ENCODE peak calls at places on chromosomes 12 and 14, in eight cellular contexts. One of them, this sample, is unnamed.

GRCh38 chr14:24859559-24859958 is 190.4 kb downstream of the STXBP6 start:
- DNase-seq in epithelial cell of esophagus: no peak
- DNase-seq in lower lobe of right lung: no peak
- DNase-seq in NCI-H2171 treated with DMSO at 0.1 percent for 48 hours: no peak
- DNase-seq in H54: no peak
- DNase-seq in T47D: no peak
- DNase-seq in ACHN: no peak
- DNase-seq in activated T-cell treated with anti-CD3 and anti-CD28 coated beads for 1 hour: no peak
- DNase-seq in this sample: no peak

GRCh38 chr14:91387996-91388395 is 29.6 kb downstream of the CCDC88C start:
- DNase-seq in T47D: no peak
- DNase-seq in lower lobe of right lung: peak; percentile 42
- DNase-seq in H54: no peak
- DNase-seq in epithelial cell of esophagus: no peak
- DNase-seq in NCI-H2171 treated with DMSO at 0.1 percent for 48 hours: no peak
- DNase-seq in ACHN: no peak
- DNase-seq in activated T-cell treated with anti-CD3 and anti-CD28 coated beads for 1 hour: no peak
- DNase-seq in this sample: no peak

GRCh38 chr12:26629864-26630263 is 203.1 kb downstream of the ITPR2 start:
- DNase-seq in activated T-cell treated with anti-CD3 and anti-CD28 coated beads for 1 hour: no peak
- DNase-seq in NCI-H2171 treated with DMSO at 0.1 percent for 48 hours: no peak
- DNase-seq in lower lobe of right lung: no peak
- DNase-seq in epithelial cell of esophagus: no peak
- DNase-seq in T47D: no peak
- DNase-seq in H54: no peak
- DNase-seq in ACHN: peak; percentile 70
- DNase-seq in this sample: no peak

GRCh38 chr12:125203145-125203765 is 138.0 kb downstream of the AACS start:
- DNase-seq in lower lobe of right lung: no peak
- DNase-seq in T47D: peak; percentile 51
- DNase-seq in epithelial cell of esophagus: peak; percentile 11
- DNase-seq in activated T-cell treated with anti-CD3 and anti-CD28 coated beads for 1 hour: no peak
- DNase-seq in H54: no peak
- DNase-seq in NCI-H2171 treated with DMSO at 0.1 percent for 48 hours: peak; percentile 50
- DNase-seq in ACHN: peak; percentile 39
- DNase-seq in this sample: no peak

GRCh38 chr12:128818065-128819022 is 5.4 kb downstream of the SLC15A4 start:
- DNase-seq in H54: peak; percentile 67
- DNase-seq in T47D: no peak
- DNase-seq in activated T-cell treated with anti-CD3 and anti-CD28 coated beads for 1 hour: no peak
- DNase-seq in epithelial cell of esophagus: peak; percentile 58
- DNase-seq in NCI-H2171 treated with DMSO at 0.1 percent for 48 hours: no peak
- DNase-seq in lower lobe of right lung: no peak
- DNase-seq in ACHN: peak; percentile 76
- DNase-seq in this sample: no peak

GRCh38 chr14:63717704-63718103 is 10.2 kb downstream of the SGPP1 start:
- DNase-seq in activated T-cell treated with anti-CD3 and anti-CD28 coated beads for 1 hour: no peak
- DNase-seq in ACHN: peak; percentile 55
- DNase-seq in H54: no peak
- DNase-seq in lower lobe of right lung: no peak
- DNase-seq in T47D: no peak
- DNase-seq in epithelial cell of esophagus: peak; percentile 17
- DNase-seq in NCI-H2171 treated with DMSO at 0.1 percent for 48 hours: peak; percentile 66
- DNase-seq in this sample: no peak

GRCh38 chr14:77022219-77022852 is 6.2 kb downstream of the IRF2BPL start:
- DNase-seq in NCI-H2171 treated with DMSO at 0.1 percent for 48 hours: peak; percentile 75
- DNase-seq in activated T-cell treated with anti-CD3 and anti-CD28 coated beads for 1 hour: no peak
- DNase-seq in T47D: no peak
- DNase-seq in ACHN: no peak
- DNase-seq in epithelial cell of esophagus: no peak
- DNase-seq in lower lobe of right lung: no peak
- DNase-seq in H54: no peak
- DNase-seq in this sample: no peak

GRCh38 chr12:93177208-93178153 is 200.2 kb upstream of the NUDT4 start:
- DNase-seq in lower lobe of right lung: no peak
- DNase-seq in epithelial cell of esophagus: no peak
- DNase-seq in T47D: no peak
- DNase-seq in ACHN: no peak
- DNase-seq in activated T-cell treated with anti-CD3 and anti-CD28 coated beads for 1 hour: no peak
- DNase-seq in H54: no peak
- DNase-seq in NCI-H2171 treated with DMSO at 0.1 percent for 48 hours: no peak
- DNase-seq in this sample: no peak

GRCh38 chr12:26691234-26691970 is 141.6 kb downstream of the ITPR2 start:
- DNase-seq in activated T-cell treated with anti-CD3 and anti-CD28 coated beads for 1 hour: no peak
- DNase-seq in epithelial cell of esophagus: peak; percentile 97
- DNase-seq in NCI-H2171 treated with DMSO at 0.1 percent for 48 hours: peak; percentile 23
- DNase-seq in lower lobe of right lung: no peak
- DNase-seq in T47D: no peak
- DNase-seq in H54: peak; percentile 45
- DNase-seq in ACHN: peak; percentile 98
- DNase-seq in this sample: peak; percentile 12

GRCh38 chr12:103799504-103800251 is 41.4 kb downstream of the NT5DC3 start:
- DNase-seq in NCI-H2171 treated with DMSO at 0.1 percent for 48 hours: peak; percentile 87
- DNase-seq in ACHN: no peak
- DNase-seq in T47D: no peak
- DNase-seq in lower lobe of right lung: no peak
- DNase-seq in activated T-cell treated with anti-CD3 and anti-CD28 coated beads for 1 hour: no peak
- DNase-seq in H54: peak; percentile 45
- DNase-seq in epithelial cell of esophagus: peak; percentile 95
- DNase-seq in this sample: no peak

GRCh38 chr12:109921982-109922381 is 21.9 kb downstream of the TCHP start:
- DNase-seq in H54: no peak
- DNase-seq in lower lobe of right lung: no peak
- DNase-seq in NCI-H2171 treated with DMSO at 0.1 percent for 48 hours: no peak
- DNase-seq in activated T-cell treated with anti-CD3 and anti-CD28 coated beads for 1 hour: no peak
- DNase-seq in T47D: no peak
- DNase-seq in ACHN: no peak
- DNase-seq in epithelial cell of esophagus: no peak
- DNase-seq in this sample: no peak

GRCh38 chr12:113781415-113782198 is 184.5 kb downstream of the RBM19 start:
- DNase-seq in lower lobe of right lung: no peak
- DNase-seq in NCI-H2171 treated with DMSO at 0.1 percent for 48 hours: peak; percentile 56
- DNase-seq in T47D: no peak
- DNase-seq in activated T-cell treated with anti-CD3 and anti-CD28 coated beads for 1 hour: no peak
- DNase-seq in epithelial cell of esophagus: no peak
- DNase-seq in ACHN: no peak
- DNase-seq in H54: no peak
- DNase-seq in this sample: no peak

GRCh38 chr14:105629886-105630215 is 103.5 kb downstream of the TMEM121 start:
- DNase-seq in activated T-cell treated with anti-CD3 and anti-CD28 coated beads for 1 hour: no peak
- DNase-seq in H54: no peak
- DNase-seq in ACHN: no peak
- DNase-seq in epithelial cell of esophagus: no peak
- DNase-seq in T47D: no peak
- DNase-seq in lower lobe of right lung: no peak
- DNase-seq in NCI-H2171 treated with DMSO at 0.1 percent for 48 hours: no peak
- DNase-seq in this sample: no peak

GRCh38 chr14:104138098-104138890 is at the start of gene KIF26A:
- DNase-seq in NCI-H2171 treated with DMSO at 0.1 percent for 48 hours: peak; percentile 82
- DNase-seq in activated T-cell treated with anti-CD3 and anti-CD28 coated beads for 1 hour: no peak
- DNase-seq in H54: peak; percentile 61
- DNase-seq in T47D: no peak
- DNase-seq in epithelial cell of esophagus: peak; percentile 6
- DNase-seq in lower lobe of right lung: peak; percentile 44
- DNase-seq in ACHN: peak; percentile 17
- DNase-seq in this sample: peak; percentile 66

GRCh38 chr12:43501705-43502104 is 50.3 kb downstream of the ADAMTS20 start:
- DNase-seq in activated T-cell treated with anti-CD3 and anti-CD28 coated beads for 1 hour: no peak
- DNase-seq in epithelial cell of esophagus: peak; percentile 43
- DNase-seq in lower lobe of right lung: no peak
- DNase-seq in NCI-H2171 treated with DMSO at 0.1 percent for 48 hours: peak; percentile 44
- DNase-seq in H54: no peak
- DNase-seq in T47D: peak; percentile 66
- DNase-seq in ACHN: peak; percentile 44
- DNase-seq in this sample: no peak

GRCh38 chr12:59823535-59823934 is 227.7 kb downstream of the SLC16A7 start:
- DNase-seq in T47D: no peak
- DNase-seq in lower lobe of right lung: no peak
- DNase-seq in epithelial cell of esophagus: no peak
- DNase-seq in H54: no peak
- DNase-seq in NCI-H2171 treated with DMSO at 0.1 percent for 48 hours: peak; percentile 60
- DNase-seq in activated T-cell treated with anti-CD3 and anti-CD28 coated beads for 1 hour: no peak
- DNase-seq in ACHN: no peak
- DNase-seq in this sample: no peak

GRCh38 chr12:15706010-15706676 is 83.0 kb downstream of the EPS8 start:
- DNase-seq in epithelial cell of esophagus: peak; percentile 7
- DNase-seq in lower lobe of right lung: peak; percentile 39
- DNase-seq in H54: no peak
- DNase-seq in T47D: no peak
- DNase-seq in ACHN: no peak
- DNase-seq in activated T-cell treated with anti-CD3 and anti-CD28 coated beads for 1 hour: no peak
- DNase-seq in NCI-H2171 treated with DMSO at 0.1 percent for 48 hours: no peak
- DNase-seq in this sample: no peak

GRCh38 chr14:70902186-70902585 is 5.1 kb upstream of the PCNX1 start:
- DNase-seq in lower lobe of right lung: no peak
- DNase-seq in epithelial cell of esophagus: no peak
- DNase-seq in ACHN: no peak
- DNase-seq in H54: no peak
- DNase-seq in T47D: no peak
- DNase-seq in NCI-H2171 treated with DMSO at 0.1 percent for 48 hours: no peak
- DNase-seq in activated T-cell treated with anti-CD3 and anti-CD28 coated beads for 1 hour: no peak
- DNase-seq in this sample: no peak

GRCh38 chr14:55123101-55123500 is 6.0 kb upstream of the LGALS3 start:
- DNase-seq in epithelial cell of esophagus: peak; percentile 69
- DNase-seq in H54: peak; percentile 22
- DNase-seq in T47D: no peak
- DNase-seq in ACHN: peak; percentile 10
- DNase-seq in activated T-cell treated with anti-CD3 and anti-CD28 coated beads for 1 hour: no peak
- DNase-seq in NCI-H2171 treated with DMSO at 0.1 percent for 48 hours: no peak
- DNase-seq in lower lobe of right lung: no peak
- DNase-seq in this sample: no peak

GRCh38 chr14:63922696-63923421 is 70.1 kb downstream of the SYNE2 start:
- DNase-seq in NCI-H2171 treated with DMSO at 0.1 percent for 48 hours: no peak
- DNase-seq in epithelial cell of esophagus: peak; percentile 99
- DNase-seq in activated T-cell treated with anti-CD3 and anti-CD28 coated beads for 1 hour: no peak
- DNase-seq in ACHN: no peak
- DNase-seq in H54: no peak
- DNase-seq in T47D: peak; percentile 30
- DNase-seq in lower lobe of right lung: peak; percentile 49
- DNase-seq in this sample: no peak

GRCh38 chr14:50714452-50715073 is 46.5 kb upstream of the SAV1 start:
- DNase-seq in NCI-H2171 treated with DMSO at 0.1 percent for 48 hours: peak; percentile 19
- DNase-seq in H54: peak; percentile 13
- DNase-seq in T47D: peak; percentile 60
- DNase-seq in epithelial cell of esophagus: peak; percentile 62
- DNase-seq in ACHN: no peak
- DNase-seq in lower lobe of right lung: no peak
- DNase-seq in activated T-cell treated with anti-CD3 and anti-CD28 coated beads for 1 hour: no peak
- DNase-seq in this sample: no peak

GRCh38 chr12:75116611-75117010 is 93.0 kb downstream of the KCNC2 start:
- DNase-seq in lower lobe of right lung: no peak
- DNase-seq in NCI-H2171 treated with DMSO at 0.1 percent for 48 hours: peak; percentile 24
- DNase-seq in activated T-cell treated with anti-CD3 and anti-CD28 coated beads for 1 hour: no peak
- DNase-seq in T47D: no peak
- DNase-seq in epithelial cell of esophagus: no peak
- DNase-seq in ACHN: no peak
- DNase-seq in H54: no peak
- DNase-seq in this sample: peak; percentile 47

GRCh38 chr14:57227083-57227482 is 41.6 kb downstream of the EXOC5 start:
- DNase-seq in lower lobe of right lung: no peak
- DNase-seq in T47D: no peak
- DNase-seq in NCI-H2171 treated with DMSO at 0.1 percent for 48 hours: no peak
- DNase-seq in epithelial cell of esophagus: no peak
- DNase-seq in activated T-cell treated with anti-CD3 and anti-CD28 coated beads for 1 hour: no peak
- DNase-seq in H54: no peak
- DNase-seq in ACHN: no peak
- DNase-seq in this sample: no peak

GRCh38 chr12:110582286-110583136 is 607 bp downstream of the PPTC7 start:
- DNase-seq in H54: peak; percentile 30
- DNase-seq in epithelial cell of esophagus: peak; percentile 74
- DNase-seq in lower lobe of right lung: peak; percentile 85
- DNase-seq in ACHN: peak; percentile 65
- DNase-seq in activated T-cell treated with anti-CD3 and anti-CD28 coated beads for 1 hour: peak; percentile 73
- DNase-seq in T47D: no peak
- DNase-seq in NCI-H2171 treated with DMSO at 0.1 percent for 48 hours: peak; percentile 47
- DNase-seq in this sample: peak; percentile 66

GRCh38 chr12:127785936-127786335 is 481.0 kb upstream of the TMEM132C start:
- DNase-seq in lower lobe of right lung: no peak
- DNase-seq in activated T-cell treated with anti-CD3 and anti-CD28 coated beads for 1 hour: no peak
- DNase-seq in T47D: no peak
- DNase-seq in epithelial cell of esophagus: no peak
- DNase-seq in H54: no peak
- DNase-seq in ACHN: no peak
- DNase-seq in NCI-H2171 treated with DMSO at 0.1 percent for 48 hours: no peak
- DNase-seq in this sample: no peak

GRCh38 chr14:66944872-66945271 is 244.4 kb upstream of the GARIN2 start:
- DNase-seq in H54: no peak
- DNase-seq in ACHN: peak; percentile 40
- DNase-seq in T47D: no peak
- DNase-seq in lower lobe of right lung: no peak
- DNase-seq in NCI-H2171 treated with DMSO at 0.1 percent for 48 hours: no peak
- DNase-seq in epithelial cell of esophagus: peak; percentile 35
- DNase-seq in activated T-cell treated with anti-CD3 and anti-CD28 coated beads for 1 hour: no peak
- DNase-seq in this sample: peak; percentile 29

GRCh38 chr14:32047791-32048190 is 29.3 kb upstream of the ARHGAP5 start:
- DNase-seq in lower lobe of right lung: no peak
- DNase-seq in NCI-H2171 treated with DMSO at 0.1 percent for 48 hours: no peak
- DNase-seq in epithelial cell of esophagus: peak; percentile 16
- DNase-seq in activated T-cell treated with anti-CD3 and anti-CD28 coated beads for 1 hour: no peak
- DNase-seq in T47D: no peak
- DNase-seq in H54: no peak
- DNase-seq in ACHN: no peak
- DNase-seq in this sample: no peak

GRCh38 chr12:76368230-76368629 is 20.0 kb upstream of the BBS10 start:
- DNase-seq in activated T-cell treated with anti-CD3 and anti-CD28 coated beads for 1 hour: no peak
- DNase-seq in H54: no peak
- DNase-seq in lower lobe of right lung: no peak
- DNase-seq in epithelial cell of esophagus: no peak
- DNase-seq in ACHN: no peak
- DNase-seq in T47D: no peak
- DNase-seq in NCI-H2171 treated with DMSO at 0.1 percent for 48 hours: no peak
- DNase-seq in this sample: no peak

GRCh38 chr14:78863143-78863542 is 693.0 kb downstream of the NRXN3 start:
- DNase-seq in H54: no peak
- DNase-seq in ACHN: peak; percentile 51
- DNase-seq in NCI-H2171 treated with DMSO at 0.1 percent for 48 hours: no peak
- DNase-seq in activated T-cell treated with anti-CD3 and anti-CD28 coated beads for 1 hour: no peak
- DNase-seq in T47D: no peak
- DNase-seq in lower lobe of right lung: no peak
- DNase-seq in epithelial cell of esophagus: peak; percentile 60
- DNase-seq in this sample: no peak

GRCh38 chr14:21882226-21882625 is 208.6 kb upstream of the OR4E1 start:
- DNase-seq in lower lobe of right lung: no peak
- DNase-seq in T47D: no peak
- DNase-seq in NCI-H2171 treated with DMSO at 0.1 percent for 48 hours: no peak
- DNase-seq in epithelial cell of esophagus: peak; percentile 52
- DNase-seq in ACHN: no peak
- DNase-seq in H54: no peak
- DNase-seq in activated T-cell treated with anti-CD3 and anti-CD28 coated beads for 1 hour: no peak
- DNase-seq in this sample: no peak

GRCh38 chr12:54853933-54854538 is at the start of gene MUCL1:
- DNase-seq in activated T-cell treated with anti-CD3 and anti-CD28 coated beads for 1 hour: peak; percentile 54
- DNase-seq in ACHN: peak; percentile 77
- DNase-seq in epithelial cell of esophagus: peak; percentile 80
- DNase-seq in lower lobe of right lung: no peak
- DNase-seq in NCI-H2171 treated with DMSO at 0.1 percent for 48 hours: peak; percentile 54
- DNase-seq in T47D: peak; percentile 41
- DNase-seq in H54: peak; percentile 9
- DNase-seq in this sample: peak; percentile 63

GRCh38 chr12:112843272-112843671 is 51.7 kb downstream of the RPH3A start:
- DNase-seq in T47D: no peak
- DNase-seq in H54: no peak
- DNase-seq in lower lobe of right lung: no peak
- DNase-seq in epithelial cell of esophagus: peak; percentile 8
- DNase-seq in ACHN: no peak
- DNase-seq in NCI-H2171 treated with DMSO at 0.1 percent for 48 hours: peak; percentile 93
- DNase-seq in activated T-cell treated with anti-CD3 and anti-CD28 coated beads for 1 hour: no peak
- DNase-seq in this sample: peak; percentile 64

GRCh38 chr12:12606793-12607589 is 4.7 kb upstream of the CREBL2 start:
- DNase-seq in T47D: no peak
- DNase-seq in NCI-H2171 treated with DMSO at 0.1 percent for 48 hours: no peak
- DNase-seq in epithelial cell of esophagus: peak; percentile 83
- DNase-seq in H54: no peak
- DNase-seq in lower lobe of right lung: no peak
- DNase-seq in activated T-cell treated with anti-CD3 and anti-CD28 coated beads for 1 hour: no peak
- DNase-seq in ACHN: no peak
- DNase-seq in this sample: no peak

GRCh38 chr12:4002601-4003000 is 129.4 kb upstream of the PARP11 start:
- DNase-seq in epithelial cell of esophagus: no peak
- DNase-seq in H54: no peak
- DNase-seq in NCI-H2171 treated with DMSO at 0.1 percent for 48 hours: no peak
- DNase-seq in T47D: no peak
- DNase-seq in ACHN: no peak
- DNase-seq in activated T-cell treated with anti-CD3 and anti-CD28 coated beads for 1 hour: no peak
- DNase-seq in lower lobe of right lung: no peak
- DNase-seq in this sample: no peak